ENCODE peak calls at places on chromosomes 7 and 10, in seven cellular contexts. I is mesendoderm; R is adrenal gland; E is neuronal stem cell; U is CD8-positive, alpha-beta memory T cell; W is CD4-positive, alpha-beta memory T cell; B is transverse colon. T is an unnamed sample. For H3K27me3 and H3K4me1, the result is how much of the 10 kb centered on the place peaks cover.

GRCh38 chr7:139701908-139702307 is 75.9 kb downstream of the HIPK2 start:
- DNase-seq in I (no peak), R (no peak), E (no peak), U (no peak), W (no peak), B (peak), T (no peak)

GRCh38 chr7:158963780-158964222 is 107.4 kb downstream of the DYNC2I1 start:
- DNase-seq in I (no peak), R (no peak), E (no peak), U (no peak), W (no peak), B (no peak), T (no peak)

GRCh38 chr7:91083855-91084644 is 180.2 kb upstream of the FZD1 start:
- DNase-seq in I (no peak), R (no peak), E (no peak), U (no peak), W (no peak), B (peak), T (no peak)

GRCh38 chr7:82163586-82163985 is 280.0 kb downstream of the CACNA2D1 start:
- DNase-seq in I (no peak), R (no peak), E (no peak), U (no peak), W (no peak), B (no peak), T (no peak)

GRCh38 chr10:43801137-43801536 is 152.5 kb upstream of the ZNF32 start:
- DNase-seq in I (no peak), R (no peak), E (no peak), U (no peak), W (no peak), B (no peak), T (no peak)

GRCh38 chr10:92387289-92387940 is 96.4 kb downstream of the MARCHF5 start:
- DNase-seq in I (peak), R (peak), E (peak), U (no peak), W (no peak), B (no peak), T (peak)

GRCh38 chr10:6053816-6054581 is 8.2 kb downstream of the IL2RA start:
- DNase-seq in I (no peak), R (no peak), E (no peak), U (no peak), W (no peak), B (peak), T (no peak)

GRCh38 chr10:29687411-29688160 is 52.8 kb upstream of the SVIL start:
- DNase-seq in I (peak), R (no peak), E (no peak), U (no peak), W (no peak), B (no peak), T (no peak)

GRCh38 chr7:128835790-128836641 is 5.8 kb downstream of the FLNC start:
- DNase-seq in I (no peak), R (no peak), E (no peak), U (no peak), W (no peak), B (no peak), T (no peak)

GRCh38 chr10:17206210-17206709 is 4.8 kb upstream of the TRDMT1 start:
- DNase-seq in I (no peak), R (no peak), E (no peak), U (peak), W (peak), B (no peak), T (no peak)

GRCh38 chr10:99975942-99976809 is 33.6 kb downstream of the DNMBP start:
- DNase-seq in I (no peak), R (no peak), E (no peak), U (no peak), W (no peak), B (no peak), T (peak)

GRCh38 chr10:70510453-70510852 is 31.9 kb downstream of the PALD1 start:
- DNase-seq in I (peak), R (no peak), E (no peak), U (no peak), W (no peak), B (no peak), T (no peak)

GRCh38 chr7:6221340-6222319 is 50.8 kb downstream of the CYTH3 start:
- DNase-seq in I (no peak), R (no peak), E (no peak), U (peak), W (peak), B (no peak), T (no peak)

GRCh38 chr7:77653572-77653971 is 42.7 kb upstream of the RSBN1L start:
- DNase-seq in I (no peak), R (no peak), E (no peak), U (no peak), W (no peak), B (no peak), T (peak)

GRCh38 chr10:117830832-117831231 is 215.9 kb downstream of the RAB11FIP2 start:
- DNase-seq in I (peak), R (no peak), E (peak), U (no peak), W (peak), B (peak), T (no peak)

GRCh38 chr7:44574286-44574872 is 671 bp upstream of the DDX56 start:
- DNase-seq in I (no peak), R (no peak), E (peak), U (peak), W (no peak), B (no peak), T (no peak)

GRCh38 chr10:24791129-24791733 is 67.5 kb upstream of the ARHGAP21 start:
- DNase-seq in I (no peak), R (no peak), E (no peak), U (no peak), W (no peak), B (no peak), T (no peak)

GRCh38 chr10:7819126-7819470 is 793 bp downstream of the TAF3 start:
- DNase-seq in I (peak), R (peak), E (peak), U (no peak), W (peak), B (peak), T (peak)

GRCh38 chr7:143295870-143296269 is 7.7 kb downstream of the CASP2 start:
- DNase-seq in I (no peak), R (no peak), E (no peak), U (no peak), W (no peak), B (no peak), T (no peak)

GRCh38 chr10:12264204-12264908 is 68.4 kb downstream of the CDC123 start:
- DNase-seq in I (peak), R (peak), E (peak), U (peak), W (peak), B (peak), T (peak)

GRCh38 chr10:30784896-30785605 is 155.5 kb upstream of the LYZL2 start:
- DNase-seq in I (peak), R (peak), E (peak), U (no peak), W (peak), B (peak), T (peak)

GRCh38 chr10:61458031-61458430 is 4.8 kb upstream of the TMEM26 start:
- DNase-seq in I (no peak), R (no peak), E (no peak), U (no peak), W (no peak), B (no peak), T (no peak)

GRCh38 chr10:102280397-102281015 is 35.2 kb downstream of the GBF1 start:
- DNase-seq in I (no peak), R (no peak), E (no peak), U (no peak), W (no peak), B (no peak), T (no peak)

GRCh38 chr7:28708033-28708451 is 250.1 kb downstream of the TRIL start:
- DNase-seq in I (peak), R (no peak), E (no peak), U (no peak), W (no peak), B (no peak), T (no peak)

GRCh38 chr10:49768731-49769130 is 6.6 kb upstream of the OGDHL start:
- DNase-seq in I (no peak), R (no peak), E (no peak), U (no peak), W (no peak), B (no peak), T (no peak)

GRCh38 chr10:49769692-49770091 is 7.6 kb upstream of the OGDHL start:
- DNase-seq in I (no peak), R (no peak), E (no peak), U (no peak), W (no peak), B (no peak), T (no peak)

GRCh38 chr10:49768329-49768728 is 6.2 kb upstream of the OGDHL start:
- DNase-seq in I (no peak), R (no peak), E (no peak), U (no peak), W (no peak), B (no peak), T (no peak)

GRCh38 chr10:49766484-49766883 is 4.4 kb upstream of the OGDHL start:
- DNase-seq in I (no peak), R (no peak), E (no peak), U (no peak), W (no peak), B (no peak), T (no peak)

DNA sequence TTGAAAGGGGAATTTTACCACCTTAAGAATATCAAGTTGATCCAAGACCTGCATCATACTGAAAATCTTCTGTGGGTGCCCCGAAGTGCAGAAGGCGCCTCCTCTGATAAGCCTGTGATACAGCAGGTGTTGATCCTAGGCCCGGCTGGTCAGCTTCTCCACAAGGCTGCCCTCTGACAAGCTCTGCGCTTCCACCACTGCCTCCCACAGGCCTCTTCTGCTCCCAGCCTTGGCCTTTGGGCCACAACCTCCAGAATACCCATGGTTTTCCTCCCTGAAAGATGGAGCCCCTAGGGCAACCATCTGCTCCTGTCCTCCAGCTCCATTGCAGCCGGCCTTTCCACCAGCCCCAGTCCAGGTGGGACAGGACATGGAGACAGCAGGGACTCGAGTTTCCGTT is 5.6 kb upstream of the OGDHL start:
- DNase-seq in I (peak), R (no peak), E (no peak), U (no peak), W (no peak), B (no peak), T (no peak)
- H3K27me3 ChIP-seq in I (under half), R (under half), E (under half), U (under half), W (under half), B (half or more), T (under half)

DNA sequence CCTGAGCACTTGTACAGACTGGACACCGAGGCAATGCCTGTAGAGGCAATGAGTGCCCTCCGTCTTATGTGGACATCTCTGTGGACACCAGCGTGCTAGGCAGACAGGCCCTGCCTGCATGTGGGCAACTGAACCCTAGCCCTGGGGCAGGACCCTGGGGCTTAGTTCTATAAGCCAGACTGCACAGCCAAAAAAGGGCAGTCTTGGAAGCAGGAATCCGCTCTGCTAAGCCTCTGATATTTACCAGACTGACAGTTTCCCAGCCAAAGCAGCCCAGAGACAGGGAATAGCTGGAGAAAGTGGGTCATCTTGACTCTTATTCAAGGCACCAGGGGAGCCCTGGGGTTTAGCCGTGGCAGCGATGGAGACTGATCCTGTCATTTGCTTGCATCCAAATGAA is 474.1 kb downstream of the RPS24 start:
- DNase-seq in I (no peak), R (no peak), E (no peak), U (no peak), W (no peak), B (no peak), T (no peak)
- H3K4me1 ChIP-seq in I (under half), R (under half), E (under half), U (under half), W (under half), B (under half), T (under half)

GRCh38 chr10:87591589-87591886 is 68.1 kb upstream of the PAPSS2 start:
- DNase-seq in I (no peak), R (no peak), E (no peak), U (no peak), W (no peak), B (no peak), T (no peak)
- H3K27ac ChIP-seq in I (no peak), R (no peak), E (no peak), U (no peak), W (no peak), B (peak), T (no peak)

GRCh38 chr7:1385809-1386622 is 73.3 kb downstream of the MICALL2 start:
- DNase-seq in I (no peak), R (no peak), E (no peak), U (no peak), W (no peak), B (no peak), T (no peak)
- H3K27me3 ChIP-seq in I (under half), R (under half), E (under half), U (under half), W (under half), B (half or more), T (half or more)

GRCh38 chr10:110276603-110277002 is 28.1 kb downstream of the SMNDC1 start:
- DNase-seq in I (no peak), R (no peak), E (no peak), U (no peak), W (no peak), B (no peak), T (no peak)

GRCh38 chr10:110273474-110273873 is 31.2 kb downstream of the SMNDC1 start:
- DNase-seq in I (no peak), R (no peak), E (no peak), U (peak), W (peak), B (peak), T (no peak)

GRCh38 chr10:110274072-110274627 is 30.6 kb downstream of the SMNDC1 start:
- DNase-seq in I (no peak), R (no peak), E (no peak), U (no peak), W (no peak), B (no peak), T (no peak)

GRCh38 chr10:110275140-110275729 is 29.5 kb downstream of the SMNDC1 start:
- DNase-seq in I (no peak), R (no peak), E (no peak), U (no peak), W (peak), B (no peak), T (no peak)

DNA sequence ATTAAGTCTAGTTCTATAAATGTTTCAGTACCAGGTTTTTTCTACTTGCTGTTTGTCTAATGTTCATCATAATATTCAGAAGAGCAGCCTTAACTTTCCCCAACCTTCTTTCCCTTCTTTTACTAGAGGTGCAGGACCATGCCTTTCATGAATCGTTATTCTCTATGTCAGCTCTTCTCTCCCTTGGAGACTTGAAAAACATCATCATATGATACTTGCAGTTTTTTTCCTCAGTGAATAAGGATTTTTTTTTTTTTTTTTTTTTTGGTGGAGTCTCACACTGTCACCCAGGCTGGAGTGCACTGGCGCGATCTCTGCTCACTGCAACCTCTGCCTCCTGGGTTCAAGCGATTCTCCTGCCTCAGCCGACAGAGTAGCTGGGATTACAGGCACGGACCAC is 30.1 kb downstream of the SMNDC1 start:
- DNase-seq in I (no peak), R (no peak), E (no peak), U (no peak), W (no peak), B (no peak), T (no peak)
- H3K4me1 ChIP-seq in I (under half), R (under half), E (under half), U (under half), W (under half), B (under half), T (under half)

T was measured in SJSA1.